ENCODE peak calls at places on chromosomes 1 and 21, in four cellular contexts. One of them, this sample, is unnamed. For H3K36me3, the result is how much of the 10 kb centered on the place peaks cover.

GRCh38 chr1:201360486-201360885 is 17.0 kb downstream of the TNNT2 start:
- DNase-seq in HCT116: no peak
- DNase-seq in CD8-positive, alpha-beta T cell: no peak
- DNase-seq in fibroblast of lung: no peak
- DNase-seq in this sample: no peak

GRCh38 chr1:6347641-6348487 is 45.7 kb downstream of the ACOT7 start:
- DNase-seq in CD8-positive, alpha-beta T cell: peak
- DNase-seq in fibroblast of lung: peak
- DNase-seq in HCT116: no peak
- DNase-seq in this sample: no peak

GRCh38 chr1:8858112-8858668 is 20.3 kb downstream of the ENO1 start:
- DNase-seq in CD8-positive, alpha-beta T cell: no peak
- DNase-seq in HCT116: no peak
- DNase-seq in fibroblast of lung: peak
- DNase-seq in this sample: peak

GRCh38 chr1:66247415-66248208 is 286.3 kb upstream of the SGIP1 start:
- DNase-seq in CD8-positive, alpha-beta T cell: no peak
- DNase-seq in HCT116: no peak
- DNase-seq in fibroblast of lung: no peak
- DNase-seq in this sample: no peak

GRCh38 chr1:31701137-31701736 is 2.6 kb downstream of the COL16A1 start:
- DNase-seq in HCT116: no peak
- DNase-seq in CD8-positive, alpha-beta T cell: no peak
- DNase-seq in fibroblast of lung: peak
- DNase-seq in this sample: peak

GRCh38 chr1:35790670-35791069 is 17.1 kb upstream of the AGO4 start:
- DNase-seq in HCT116: no peak
- DNase-seq in fibroblast of lung: no peak
- DNase-seq in CD8-positive, alpha-beta T cell: no peak
- DNase-seq in this sample: no peak

GRCh38 chr1:162476620-162477019 is 21.0 kb upstream of the UHMK1 start:
- DNase-seq in HCT116: no peak
- DNase-seq in fibroblast of lung: no peak
- DNase-seq in CD8-positive, alpha-beta T cell: no peak
- DNase-seq in this sample: no peak

GRCh38 chr1:205669341-205670142 is 10.8 kb downstream of the SLC45A3 start:
- DNase-seq in CD8-positive, alpha-beta T cell: no peak
- DNase-seq in fibroblast of lung: no peak
- DNase-seq in HCT116: no peak
- DNase-seq in this sample: no peak

GRCh38 chr1:8461341-8462110 is 143.6 kb downstream of the SLC45A1 start:
- DNase-seq in fibroblast of lung: no peak
- DNase-seq in HCT116: no peak
- DNase-seq in CD8-positive, alpha-beta T cell: no peak
- DNase-seq in this sample: no peak

GRCh38 chr21:35027558-35028450 is 21.3 kb downstream of the RUNX1 start:
- DNase-seq in fibroblast of lung: no peak
- DNase-seq in CD8-positive, alpha-beta T cell: no peak
- DNase-seq in HCT116: no peak
- DNase-seq in this sample: no peak

GRCh38 chr1:81802601-81803422 is 2.1 kb downstream of the ADGRL2 start:
- DNase-seq in fibroblast of lung: peak
- DNase-seq in CD8-positive, alpha-beta T cell: no peak
- DNase-seq in HCT116: no peak
- DNase-seq in this sample: peak

GRCh38 chr1:119139857-119140176 is 636 bp downstream of the WARS2 start:
- DNase-seq in fibroblast of lung: no peak
- DNase-seq in HCT116: no peak
- DNase-seq in CD8-positive, alpha-beta T cell: no peak
- DNase-seq in this sample: no peak

GRCh38 chr1:72371259-72372035 is 89.1 kb upstream of the NEGR1 start:
- DNase-seq in HCT116: no peak
- DNase-seq in fibroblast of lung: peak
- DNase-seq in CD8-positive, alpha-beta T cell: no peak
- DNase-seq in this sample: no peak

GRCh38 chr1:29653034-29653810 is 416.9 kb downstream of the PTPRU start:
- DNase-seq in HCT116: no peak
- DNase-seq in fibroblast of lung: no peak
- DNase-seq in CD8-positive, alpha-beta T cell: no peak
- DNase-seq in this sample: no peak

GRCh38 chr1:10625076-10625475 is 150.3 kb downstream of the PEX14 start:
- DNase-seq in HCT116: no peak
- DNase-seq in fibroblast of lung: no peak
- DNase-seq in CD8-positive, alpha-beta T cell: no peak
- DNase-seq in this sample: peak

GRCh38 chr1:166911624-166912023 is 35.6 kb upstream of the TADA1 start:
- DNase-seq in HCT116: no peak
- DNase-seq in fibroblast of lung: no peak
- DNase-seq in CD8-positive, alpha-beta T cell: no peak
- DNase-seq in this sample: no peak

GRCh38 chr1:202192770-202193613 is 607 bp upstream of the LGR6 start:
- DNase-seq in fibroblast of lung: peak
- DNase-seq in HCT116: no peak
- DNase-seq in CD8-positive, alpha-beta T cell: peak
- DNase-seq in this sample: peak

GRCh38 chr1:21244986-21245687 is 45.1 kb downstream of the ECE1 start:
- DNase-seq in HCT116: no peak
- DNase-seq in CD8-positive, alpha-beta T cell: no peak
- DNase-seq in fibroblast of lung: no peak
- DNase-seq in this sample: no peak

GRCh38 chr21:44391345-44392091 is 38.1 kb downstream of the TRPM2 start:
- DNase-seq in HCT116: no peak
- DNase-seq in CD8-positive, alpha-beta T cell: no peak
- DNase-seq in fibroblast of lung: no peak
- DNase-seq in this sample: peak

GRCh38 chr1:226964611-226965486 is 24.8 kb downstream of the COQ8A start:
- DNase-seq in HCT116: no peak
- DNase-seq in CD8-positive, alpha-beta T cell: no peak
- DNase-seq in fibroblast of lung: no peak
- DNase-seq in this sample: no peak

GRCh38 chr1:86990826-86991225 is 76.4 kb downstream of the HS2ST1 start:
- DNase-seq in HCT116: no peak
- DNase-seq in CD8-positive, alpha-beta T cell: no peak
- DNase-seq in fibroblast of lung: no peak
- DNase-seq in this sample: no peak

GRCh38 chr1:154963643-154964042 is 2.1 kb upstream of the PYGO2 start:
- DNase-seq in fibroblast of lung: no peak
- DNase-seq in HCT116: no peak
- DNase-seq in CD8-positive, alpha-beta T cell: no peak
- DNase-seq in this sample: no peak

GRCh38 chr1:154964359-154964758 is 2.8 kb upstream of the PYGO2 start:
- DNase-seq in HCT116: no peak
- DNase-seq in fibroblast of lung: no peak
- DNase-seq in CD8-positive, alpha-beta T cell: no peak
- DNase-seq in this sample: no peak

GRCh38 chr1:154968731-154969130 is 1.8 kb downstream of the SHC1 start:
- DNase-seq in CD8-positive, alpha-beta T cell: no peak
- DNase-seq in fibroblast of lung: no peak
- DNase-seq in HCT116: no peak
- DNase-seq in this sample: no peak

GRCh38 chr1:154967331-154967950 is 3.1 kb downstream of the SHC1 start:
- DNase-seq in HCT116: no peak
- DNase-seq in fibroblast of lung: no peak
- DNase-seq in CD8-positive, alpha-beta T cell: no peak
- DNase-seq in this sample: no peak

GRCh38 chr1:154966111-154966510 is 4.4 kb downstream of the SHC1 start:
- DNase-seq in fibroblast of lung: no peak
- DNase-seq in HCT116: no peak
- DNase-seq in CD8-positive, alpha-beta T cell: no peak
- DNase-seq in this sample: no peak
- H3K36me3 ChIP-seq in fibroblast of lung: under half
- H3K36me3 ChIP-seq in HCT116: half or more
- H3K36me3 ChIP-seq in CD8-positive, alpha-beta T cell: half or more
- H3K36me3 ChIP-seq in this sample: under half

DNA sequence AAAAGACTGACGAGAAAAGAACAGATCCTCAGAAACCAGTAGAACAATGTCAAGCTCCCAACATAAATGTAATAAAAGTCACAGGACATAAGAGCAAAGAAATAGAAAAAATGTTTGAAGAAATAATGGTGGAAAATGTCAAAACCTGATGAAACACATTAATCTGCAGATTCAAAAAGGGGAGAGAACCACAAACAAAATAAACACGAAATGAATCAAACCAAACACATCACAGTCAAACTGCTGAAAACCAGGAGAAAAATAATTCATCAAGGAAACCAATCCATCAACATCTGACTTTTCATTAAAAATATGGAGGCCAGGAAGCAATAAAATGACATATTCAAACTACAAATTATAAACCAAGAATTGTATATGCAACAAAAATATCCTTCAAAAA is 31.9 kb downstream of the TRIM33 start:
- DNase-seq in HCT116: no peak
- DNase-seq in CD8-positive, alpha-beta T cell: no peak
- DNase-seq in fibroblast of lung: no peak
- DNase-seq in this sample: no peak
- H3K36me3 ChIP-seq in HCT116: under half
- H3K36me3 ChIP-seq in CD8-positive, alpha-beta T cell: under half
- H3K36me3 ChIP-seq in fibroblast of lung: under half
- H3K36me3 ChIP-seq in this sample: under half

DNA sequence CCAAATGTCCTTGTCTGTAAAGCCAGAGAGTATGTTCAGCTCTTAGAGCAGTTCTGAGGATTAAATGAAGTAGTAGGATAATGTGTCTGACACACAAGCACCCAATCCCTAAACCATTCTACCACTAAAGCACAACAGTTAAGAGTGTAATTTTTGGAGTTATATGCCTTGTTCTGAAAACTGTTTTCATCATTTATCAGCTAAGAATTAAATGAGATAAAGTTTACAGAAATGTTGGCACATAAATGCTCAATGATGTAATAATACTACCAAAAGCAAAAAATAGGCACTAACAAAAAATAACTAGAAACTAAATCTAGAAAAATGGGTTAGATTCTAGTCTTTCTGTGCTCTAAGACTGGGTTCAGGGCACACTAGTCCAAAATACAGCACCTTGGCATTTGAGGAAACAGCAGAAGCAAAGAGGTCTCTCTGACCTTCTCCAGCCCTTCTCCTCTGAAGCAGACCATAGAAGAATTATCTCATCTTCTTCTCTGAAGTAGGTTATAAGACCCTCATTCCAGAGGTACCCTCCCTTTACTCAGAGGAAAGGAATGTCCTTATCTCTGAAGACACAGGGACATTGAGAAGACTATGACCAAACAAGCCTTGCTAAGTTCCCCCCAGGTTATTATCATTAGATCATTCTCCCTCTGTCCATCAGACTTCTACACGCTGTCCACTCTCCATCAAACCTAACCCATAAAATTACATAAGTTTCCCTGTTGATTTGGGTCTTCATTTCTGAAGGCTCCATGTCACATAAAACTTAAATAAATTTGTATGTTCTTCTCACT is 20.6 kb downstream of the ABL2 start:
- DNase-seq in CD8-positive, alpha-beta T cell: no peak
- DNase-seq in fibroblast of lung: peak
- DNase-seq in HCT116: no peak
- DNase-seq in this sample: no peak
- H3K36me3 ChIP-seq in CD8-positive, alpha-beta T cell: under half
- H3K36me3 ChIP-seq in fibroblast of lung: under half
- H3K36me3 ChIP-seq in HCT116: under half
- H3K36me3 ChIP-seq in this sample: under half

GRCh38 chr1:221863635-221864034 is 121.7 kb upstream of the DUSP10 start:
- DNase-seq in CD8-positive, alpha-beta T cell: no peak
- DNase-seq in HCT116: no peak
- DNase-seq in fibroblast of lung: no peak
- DNase-seq in this sample: no peak
- H3K36me3 ChIP-seq in CD8-positive, alpha-beta T cell: under half
- H3K36me3 ChIP-seq in HCT116: under half
- H3K36me3 ChIP-seq in fibroblast of lung: under half
- H3K36me3 ChIP-seq in this sample: under half

GRCh38 chr1:2306151-2306978 is 78.2 kb downstream of the SKI start:
- DNase-seq in HCT116: no peak
- DNase-seq in CD8-positive, alpha-beta T cell: no peak
- DNase-seq in fibroblast of lung: no peak
- DNase-seq in this sample: no peak
- H3K36me3 ChIP-seq in HCT116: under half
- H3K36me3 ChIP-seq in CD8-positive, alpha-beta T cell: under half
- H3K36me3 ChIP-seq in fibroblast of lung: under half
- H3K36me3 ChIP-seq in this sample: half or more

GRCh38 chr1:16142383-16142995 is 13.4 kb downstream of the EPHA2 start:
- DNase-seq in HCT116: no peak
- DNase-seq in fibroblast of lung: no peak
- DNase-seq in CD8-positive, alpha-beta T cell: no peak
- DNase-seq in this sample: no peak

GRCh38 chr1:16141573-16142336 is 14.1 kb downstream of the EPHA2 start:
- DNase-seq in fibroblast of lung: peak
- DNase-seq in HCT116: no peak
- DNase-seq in CD8-positive, alpha-beta T cell: no peak
- DNase-seq in this sample: peak

GRCh38 chr1:16144325-16145029 is 11.4 kb downstream of the EPHA2 start:
- DNase-seq in fibroblast of lung: no peak
- DNase-seq in CD8-positive, alpha-beta T cell: no peak
- DNase-seq in HCT116: no peak
- DNase-seq in this sample: no peak

GRCh38 chr1:16143566-16144324 is 12.1 kb downstream of the EPHA2 start:
- DNase-seq in HCT116: peak
- DNase-seq in CD8-positive, alpha-beta T cell: no peak
- DNase-seq in fibroblast of lung: peak
- DNase-seq in this sample: peak

GRCh38 chr1:16143005-16143565 is 12.8 kb downstream of the EPHA2 start:
- DNase-seq in HCT116: no peak
- DNase-seq in fibroblast of lung: no peak
- DNase-seq in CD8-positive, alpha-beta T cell: no peak
- DNase-seq in this sample: no peak
- H3K36me3 ChIP-seq in HCT116: half or more
- H3K36me3 ChIP-seq in fibroblast of lung: under half
- H3K36me3 ChIP-seq in CD8-positive, alpha-beta T cell: under half
- H3K36me3 ChIP-seq in this sample: under half

DNA sequence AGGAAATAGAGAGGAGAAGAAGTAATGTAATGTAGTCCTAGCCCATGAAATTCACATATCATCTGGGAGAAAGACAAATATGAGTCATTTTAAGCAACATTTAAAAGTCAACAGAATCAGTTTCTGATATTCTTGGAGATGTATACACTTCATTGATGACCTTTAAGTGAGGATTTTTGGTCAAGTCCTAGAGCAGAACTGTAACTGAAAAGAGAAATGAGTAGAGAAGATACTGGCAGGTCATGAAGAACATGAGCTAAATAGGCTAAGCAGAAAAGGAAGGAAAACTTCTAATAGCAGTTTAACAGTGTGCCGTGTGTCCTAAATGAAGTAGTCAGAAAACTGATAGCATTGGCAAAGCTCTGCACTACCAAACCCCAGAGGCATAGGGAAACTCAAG is 4.6 kb downstream of the ZFP69B start:
- DNase-seq in CD8-positive, alpha-beta T cell: no peak
- DNase-seq in fibroblast of lung: no peak
- DNase-seq in HCT116: no peak
- DNase-seq in this sample: no peak
- H3K36me3 ChIP-seq in CD8-positive, alpha-beta T cell: under half
- H3K36me3 ChIP-seq in fibroblast of lung: under half
- H3K36me3 ChIP-seq in HCT116: under half
- H3K36me3 ChIP-seq in this sample: under half

GRCh38 chr1:43666608-43667007 is 16.7 kb downstream of the KDM4A start:
- DNase-seq in fibroblast of lung: no peak
- DNase-seq in HCT116: no peak
- DNase-seq in CD8-positive, alpha-beta T cell: no peak
- DNase-seq in this sample: no peak
- H3K36me3 ChIP-seq in fibroblast of lung: under half
- H3K36me3 ChIP-seq in HCT116: half or more
- H3K36me3 ChIP-seq in CD8-positive, alpha-beta T cell: half or more
- H3K36me3 ChIP-seq in this sample: half or more